ENCODE peak calls at places on chromosomes 6 and 20, in eight cellular contexts. One of them, this sample, is unnamed.

GRCh38 chr20:10306440-10307358 is 88.1 kb downstream of the SNAP25 start:
- DNase-seq in mammary epithelial cell: peak
- DNase-seq in neural progenitor cell: no peak
- DNase-seq in AG10803: peak
- DNase-seq in fibroblast of mammary gland: peak
- DNase-seq in GM12865: no peak
- DNase-seq in HL-60: no peak
- DNase-seq in colonic mucosa: no peak
- DNase-seq in this sample: peak

GRCh38 chr6:36642913-36643817 is 35.3 kb upstream of the CDKN1A start:
- DNase-seq in mammary epithelial cell: peak
- DNase-seq in neural progenitor cell: no peak
- DNase-seq in AG10803: peak
- DNase-seq in fibroblast of mammary gland: peak
- DNase-seq in GM12865: no peak
- DNase-seq in HL-60: no peak
- DNase-seq in colonic mucosa: peak
- DNase-seq in this sample: peak

GRCh38 chr20:50577175-50578018 is 67.2 kb downstream of the PTPN1 start:
- DNase-seq in mammary epithelial cell: no peak
- DNase-seq in neural progenitor cell: no peak
- DNase-seq in AG10803: no peak
- DNase-seq in fibroblast of mammary gland: no peak
- DNase-seq in GM12865: no peak
- DNase-seq in HL-60: no peak
- DNase-seq in colonic mucosa: peak
- DNase-seq in this sample: no peak

GRCh38 chr6:162922816-162923215 is 195.0 kb downstream of the PACRG start:
- DNase-seq in mammary epithelial cell: no peak
- DNase-seq in neural progenitor cell: no peak
- DNase-seq in AG10803: no peak
- DNase-seq in fibroblast of mammary gland: no peak
- DNase-seq in GM12865: no peak
- DNase-seq in HL-60: no peak
- DNase-seq in colonic mucosa: no peak
- DNase-seq in this sample: no peak

GRCh38 chr6:42777126-42777822 is 4.6 kb upstream of the BICRAL start:
- DNase-seq in mammary epithelial cell: no peak
- DNase-seq in neural progenitor cell: no peak
- DNase-seq in AG10803: peak
- DNase-seq in fibroblast of mammary gland: peak
- DNase-seq in GM12865: peak
- DNase-seq in HL-60: no peak
- DNase-seq in colonic mucosa: no peak
- DNase-seq in this sample: peak

GRCh38 chr6:147508871-147509608 is 550 bp downstream of the SAMD5 start:
- DNase-seq in mammary epithelial cell: no peak
- DNase-seq in neural progenitor cell: peak
- DNase-seq in AG10803: no peak
- DNase-seq in fibroblast of mammary gland: no peak
- DNase-seq in GM12865: no peak
- DNase-seq in HL-60: no peak
- DNase-seq in colonic mucosa: peak
- DNase-seq in this sample: no peak

GRCh38 chr6:80382796-80383195 is 276.3 kb downstream of the BCKDHB start:
- DNase-seq in mammary epithelial cell: no peak
- DNase-seq in neural progenitor cell: no peak
- DNase-seq in AG10803: no peak
- DNase-seq in fibroblast of mammary gland: no peak
- DNase-seq in GM12865: no peak
- DNase-seq in HL-60: no peak
- DNase-seq in colonic mucosa: no peak
- DNase-seq in this sample: no peak

GRCh38 chr20:3732327-3733118 is at the start of gene HSPA12B:
- DNase-seq in mammary epithelial cell: no peak
- DNase-seq in neural progenitor cell: peak
- DNase-seq in AG10803: no peak
- DNase-seq in fibroblast of mammary gland: no peak
- DNase-seq in GM12865: no peak
- DNase-seq in HL-60: no peak
- DNase-seq in colonic mucosa: no peak
- DNase-seq in this sample: no peak

GRCh38 chr20:48725589-48725991 is 102.2 kb downstream of the PREX1 start:
- DNase-seq in mammary epithelial cell: no peak
- DNase-seq in neural progenitor cell: no peak
- DNase-seq in AG10803: no peak
- DNase-seq in fibroblast of mammary gland: peak
- DNase-seq in GM12865: peak
- DNase-seq in HL-60: no peak
- DNase-seq in colonic mucosa: no peak
- DNase-seq in this sample: no peak

GRCh38 chr6:36171573-36171972 is 25.0 kb upstream of the BRPF3 start:
- DNase-seq in mammary epithelial cell: no peak
- DNase-seq in neural progenitor cell: no peak
- DNase-seq in AG10803: no peak
- DNase-seq in fibroblast of mammary gland: no peak
- DNase-seq in GM12865: peak
- DNase-seq in HL-60: no peak
- DNase-seq in colonic mucosa: no peak
- DNase-seq in this sample: no peak

GRCh38 chr6:163231356-163232014 is 183.0 kb upstream of the QKI start:
- DNase-seq in mammary epithelial cell: no peak
- DNase-seq in neural progenitor cell: no peak
- DNase-seq in AG10803: no peak
- DNase-seq in fibroblast of mammary gland: no peak
- DNase-seq in GM12865: no peak
- DNase-seq in HL-60: no peak
- DNase-seq in colonic mucosa: no peak
- DNase-seq in this sample: peak

GRCh38 chr6:37495199-37495913 is 4.3 kb downstream of the CCDC167 start:
- DNase-seq in mammary epithelial cell: no peak
- DNase-seq in neural progenitor cell: no peak
- DNase-seq in AG10803: no peak
- DNase-seq in fibroblast of mammary gland: no peak
- DNase-seq in GM12865: peak
- DNase-seq in HL-60: no peak
- DNase-seq in colonic mucosa: no peak
- DNase-seq in this sample: no peak

GRCh38 chr6:40210628-40211056 is 276.4 kb upstream of the MOCS1 start:
- DNase-seq in mammary epithelial cell: no peak
- DNase-seq in neural progenitor cell: no peak
- DNase-seq in AG10803: no peak
- DNase-seq in fibroblast of mammary gland: no peak
- DNase-seq in GM12865: no peak
- DNase-seq in HL-60: no peak
- DNase-seq in colonic mucosa: no peak
- DNase-seq in this sample: no peak

GRCh38 chr6:14066782-14067406 is 50.7 kb upstream of the CD83 start:
- DNase-seq in mammary epithelial cell: peak
- DNase-seq in neural progenitor cell: peak
- DNase-seq in AG10803: peak
- DNase-seq in fibroblast of mammary gland: peak
- DNase-seq in GM12865: peak
- DNase-seq in HL-60: peak
- DNase-seq in colonic mucosa: no peak
- DNase-seq in this sample: peak

GRCh38 chr6:107154131-107154906 is 39.0 kb upstream of the BEND3 start:
- DNase-seq in mammary epithelial cell: no peak
- DNase-seq in neural progenitor cell: peak
- DNase-seq in AG10803: no peak
- DNase-seq in fibroblast of mammary gland: no peak
- DNase-seq in GM12865: no peak
- DNase-seq in HL-60: no peak
- DNase-seq in colonic mucosa: peak
- DNase-seq in this sample: no peak

GRCh38 chr6:154460306-154461071 is 50.0 kb downstream of the CNKSR3 start:
- DNase-seq in mammary epithelial cell: peak
- DNase-seq in neural progenitor cell: no peak
- DNase-seq in AG10803: peak
- DNase-seq in fibroblast of mammary gland: peak
- DNase-seq in GM12865: no peak
- DNase-seq in HL-60: no peak
- DNase-seq in colonic mucosa: no peak
- DNase-seq in this sample: peak

DNA sequence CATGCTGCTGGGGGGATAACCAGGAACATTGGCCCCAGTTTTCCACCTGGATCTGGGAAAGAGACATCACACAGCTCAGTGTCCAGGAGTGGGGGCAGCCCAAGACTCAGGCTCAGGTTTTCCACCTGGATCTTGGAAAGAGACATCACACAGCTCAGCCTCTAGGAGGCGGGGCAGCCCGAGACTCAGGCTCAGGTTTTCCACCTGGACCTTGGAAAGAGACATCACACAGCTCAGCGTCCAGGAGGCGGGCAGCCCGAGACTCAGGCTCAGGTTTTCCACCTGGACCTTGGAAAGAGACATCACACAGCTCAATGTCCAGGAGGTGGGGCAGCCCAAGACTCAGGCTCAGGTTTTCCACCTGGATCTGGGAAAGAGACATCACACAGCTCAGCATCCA is 361.6 kb downstream of the THBS2 start:
- DNase-seq in mammary epithelial cell: no peak
- DNase-seq in neural progenitor cell: no peak
- DNase-seq in AG10803: no peak
- DNase-seq in fibroblast of mammary gland: no peak
- DNase-seq in GM12865: no peak
- DNase-seq in HL-60: no peak
- DNase-seq in colonic mucosa: no peak
- DNase-seq in this sample: no peak
- TF ChIP-seq CTCF in mammary epithelial cell: no peak
- TF ChIP-seq CTCF in neural progenitor cell: no peak
- TF ChIP-seq CTCF in AG10803: no peak
- TF ChIP-seq CTCF in fibroblast of mammary gland: no peak
- TF ChIP-seq CTCF in GM12865: no peak
- TF ChIP-seq CTCF in HL-60: no peak
- TF ChIP-seq CTCF in colonic mucosa: no peak
- TF ChIP-seq CTCF in this sample: no peak

GRCh38 chr6:123962508-123962907 is 158.8 kb downstream of the NKAIN2 start:
- DNase-seq in mammary epithelial cell: peak
- DNase-seq in neural progenitor cell: no peak
- DNase-seq in AG10803: no peak
- DNase-seq in fibroblast of mammary gland: no peak
- DNase-seq in GM12865: no peak
- DNase-seq in HL-60: no peak
- DNase-seq in colonic mucosa: peak
- DNase-seq in this sample: peak

GRCh38 chr6:123953920-123954319 is 150.3 kb downstream of the NKAIN2 start:
- DNase-seq in mammary epithelial cell: peak
- DNase-seq in neural progenitor cell: no peak
- DNase-seq in AG10803: no peak
- DNase-seq in fibroblast of mammary gland: no peak
- DNase-seq in GM12865: no peak
- DNase-seq in HL-60: no peak
- DNase-seq in colonic mucosa: no peak
- DNase-seq in this sample: peak

DNA sequence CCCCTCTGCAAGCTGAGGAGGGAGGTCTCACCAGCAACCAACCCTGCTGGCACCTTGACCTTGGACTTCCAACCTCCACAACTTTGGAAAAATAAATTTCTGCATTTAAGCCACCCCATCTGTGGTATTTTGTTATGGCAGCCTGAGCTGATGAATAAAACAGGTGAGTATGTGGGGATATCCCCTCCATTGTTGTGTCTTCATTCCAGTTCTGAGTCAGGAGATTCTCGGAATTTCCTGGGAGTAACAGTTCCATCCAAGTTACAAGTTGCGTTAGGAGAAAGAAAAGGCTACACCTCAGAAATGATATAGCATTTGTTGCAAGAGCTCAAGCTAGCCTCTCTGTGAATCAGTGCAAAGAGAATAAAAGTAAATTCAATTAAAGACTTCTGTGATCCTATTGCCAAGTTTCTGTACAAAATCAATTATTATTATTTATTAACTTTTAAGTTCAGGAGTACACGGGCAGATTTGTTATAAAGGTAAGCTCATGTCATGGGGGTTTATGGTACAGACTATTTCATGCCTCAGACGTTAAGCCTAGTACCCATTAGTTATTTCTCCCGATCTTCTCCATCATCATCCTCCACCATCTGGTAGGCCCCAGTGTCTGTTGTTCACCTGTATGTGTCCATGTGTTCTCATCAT is 153.0 kb downstream of the NKAIN2 start:
- DNase-seq in mammary epithelial cell: peak
- DNase-seq in neural progenitor cell: no peak
- DNase-seq in AG10803: no peak
- DNase-seq in fibroblast of mammary gland: no peak
- DNase-seq in GM12865: no peak
- DNase-seq in HL-60: no peak
- DNase-seq in colonic mucosa: no peak
- DNase-seq in this sample: peak
- TF ChIP-seq CTCF in mammary epithelial cell: no peak
- TF ChIP-seq CTCF in neural progenitor cell: no peak
- TF ChIP-seq CTCF in AG10803: no peak
- TF ChIP-seq CTCF in fibroblast of mammary gland: no peak
- TF ChIP-seq CTCF in GM12865: no peak
- TF ChIP-seq CTCF in HL-60: no peak
- TF ChIP-seq CTCF in colonic mucosa: no peak
- TF ChIP-seq CTCF in this sample: no peak

GRCh38 chr6:16950825-16951495 is 150.9 kb upstream of the STMND1 start:
- DNase-seq in mammary epithelial cell: no peak
- DNase-seq in neural progenitor cell: no peak
- DNase-seq in AG10803: no peak
- DNase-seq in fibroblast of mammary gland: no peak
- DNase-seq in GM12865: no peak
- DNase-seq in HL-60: no peak
- DNase-seq in colonic mucosa: no peak
- DNase-seq in this sample: no peak
- TF ChIP-seq CTCF in mammary epithelial cell: no peak
- TF ChIP-seq CTCF in neural progenitor cell: no peak
- TF ChIP-seq CTCF in AG10803: no peak
- TF ChIP-seq CTCF in fibroblast of mammary gland: no peak
- TF ChIP-seq CTCF in GM12865: no peak
- TF ChIP-seq CTCF in HL-60: no peak
- TF ChIP-seq CTCF in colonic mucosa: no peak
- TF ChIP-seq CTCF in this sample: no peak

DNA sequence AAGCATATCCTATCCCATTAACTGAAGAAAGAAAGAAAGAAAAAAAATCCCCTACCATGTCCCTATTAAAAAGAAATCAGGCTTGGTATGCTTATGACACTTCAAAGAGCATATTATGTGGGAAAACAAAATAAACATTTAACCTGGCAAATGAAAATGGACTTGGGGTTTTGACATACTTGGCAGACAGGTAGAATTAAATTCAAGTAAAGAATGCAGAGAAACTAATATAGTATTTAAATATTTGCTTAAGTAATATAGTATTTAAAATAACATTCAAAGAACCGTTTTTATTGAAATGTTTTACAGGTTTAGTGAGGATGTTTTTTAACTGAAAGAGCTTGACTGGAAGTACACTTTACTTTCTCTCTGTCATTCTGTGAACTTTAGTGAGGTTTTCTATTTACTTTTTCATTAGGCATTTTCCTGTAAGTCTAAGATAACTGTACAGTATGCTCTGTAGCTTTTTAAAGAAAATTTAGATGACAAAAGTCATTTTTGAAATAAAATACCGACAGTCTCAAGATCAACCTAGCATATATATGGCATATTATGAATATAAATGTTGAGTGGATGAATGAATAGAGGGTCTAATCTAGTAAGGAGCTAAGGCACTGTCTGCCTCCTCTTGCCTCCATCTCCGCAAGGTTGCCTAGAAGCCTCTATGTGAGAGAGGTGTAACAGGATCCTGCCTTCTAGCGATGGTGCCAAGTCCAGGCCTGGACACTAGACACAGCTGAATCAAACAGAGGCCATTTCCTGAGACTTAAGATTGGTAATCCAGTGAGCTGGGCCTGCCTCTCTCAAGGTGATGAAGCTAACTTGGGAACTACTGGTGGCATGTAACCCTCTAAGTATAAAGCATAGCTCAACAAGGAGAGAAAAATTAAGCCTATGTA is 344.4 kb upstream of the RUNX2 start:
- DNase-seq in mammary epithelial cell: no peak
- DNase-seq in neural progenitor cell: no peak
- DNase-seq in AG10803: no peak
- DNase-seq in fibroblast of mammary gland: no peak
- DNase-seq in GM12865: no peak
- DNase-seq in HL-60: no peak
- DNase-seq in colonic mucosa: no peak
- DNase-seq in this sample: no peak
- TF ChIP-seq CTCF in mammary epithelial cell: no peak
- TF ChIP-seq CTCF in neural progenitor cell: no peak
- TF ChIP-seq CTCF in AG10803: no peak
- TF ChIP-seq CTCF in fibroblast of mammary gland: no peak
- TF ChIP-seq CTCF in GM12865: no peak
- TF ChIP-seq CTCF in HL-60: no peak
- TF ChIP-seq CTCF in colonic mucosa: no peak
- TF ChIP-seq CTCF in this sample: no peak

This sample was measured in bronchial epithelial cell.